ENCODE peak calls at places on chromosomes 2 and 18, in four cellular contexts. One of them, this sample, is unnamed.

GRCh38 chr2:80001704-80002103 is 302.8 kb downstream of the LRRTM1 start:
- DNase-seq in A549: no peak
- DNase-seq in RWPE2: no peak
- DNase-seq in thyroid gland: no peak
- DNase-seq in this sample: no peak

GRCh38 chr2:159476329-159476728 is 140.0 kb downstream of the BAZ2B start:
- DNase-seq in A549: no peak
- DNase-seq in RWPE2: no peak
- DNase-seq in thyroid gland: no peak
- DNase-seq in this sample: no peak

GRCh38 chr2:129004485-129004884 is 685.8 kb upstream of the HS6ST1 start:
- DNase-seq in A549: no peak
- DNase-seq in RWPE2: no peak
- DNase-seq in thyroid gland: no peak
- DNase-seq in this sample: no peak

GRCh38 chr2:207540431-207540830 is 10.7 kb downstream of the CREB1 start:
- DNase-seq in A549: no peak
- DNase-seq in RWPE2: no peak
- DNase-seq in thyroid gland: no peak
- DNase-seq in this sample: no peak

GRCh38 chr2:169493360-169493759 is 14.1 kb downstream of the BBS5 start:
- DNase-seq in A549: no peak
- DNase-seq in RWPE2: no peak
- DNase-seq in thyroid gland: no peak
- DNase-seq in this sample: no peak

GRCh38 chr2:38181802-38182517 is 106.0 kb upstream of the CYP1B1 start:
- DNase-seq in A549: no peak
- DNase-seq in RWPE2: no peak
- DNase-seq in thyroid gland: no peak
- DNase-seq in this sample: no peak

GRCh38 chr2:126444511-126444910 is 211.4 kb upstream of the GYPC start:
- DNase-seq in A549: no peak
- DNase-seq in RWPE2: no peak
- DNase-seq in thyroid gland: no peak
- DNase-seq in this sample: no peak

GRCh38 chr2:180657054-180657453 is 323.4 kb upstream of the UBE2E3 start:
- DNase-seq in A549: peak; percentile 42
- DNase-seq in RWPE2: no peak
- DNase-seq in thyroid gland: no peak
- DNase-seq in this sample: no peak

GRCh38 chr2:158726906-158727592 is 68.1 kb upstream of the DAPL1 start:
- DNase-seq in A549: no peak
- DNase-seq in RWPE2: no peak
- DNase-seq in thyroid gland: no peak
- DNase-seq in this sample: no peak

GRCh38 chr2:216632952-216633615 is at the start of gene IGFBP2:
- DNase-seq in A549: peak; percentile 66
- DNase-seq in RWPE2: peak; percentile 65
- DNase-seq in thyroid gland: peak; percentile 25
- DNase-seq in this sample: peak; percentile 66

GRCh38 chr2:12488365-12488972 is 228.3 kb upstream of the TRIB2 start:
- DNase-seq in A549: no peak
- DNase-seq in RWPE2: no peak
- DNase-seq in thyroid gland: no peak
- DNase-seq in this sample: no peak

GRCh38 chr2:232239956-232240681 is 138.4 kb upstream of the ALPP start:
- DNase-seq in A549: no peak
- DNase-seq in RWPE2: no peak
- DNase-seq in thyroid gland: no peak
- DNase-seq in this sample: no peak

GRCh38 chr2:11333431-11334183 is 10.8 kb downstream of the ROCK2 start:
- DNase-seq in A549: no peak
- DNase-seq in RWPE2: no peak
- DNase-seq in thyroid gland: no peak
- DNase-seq in this sample: no peak

GRCh38 chr2:191569025-191569424 is 108.9 kb upstream of the NABP1 start:
- DNase-seq in A549: peak; percentile 18
- DNase-seq in RWPE2: no peak
- DNase-seq in thyroid gland: no peak
- DNase-seq in this sample: no peak

GRCh38 chr18:28161608-28162599 is 15.0 kb downstream of the CDH2 start:
- DNase-seq in A549: peak; percentile 13
- DNase-seq in RWPE2: no peak
- DNase-seq in thyroid gland: peak; percentile 14
- DNase-seq in this sample: no peak

GRCh38 chr18:28163201-28163778 is 13.6 kb downstream of the CDH2 start:
- DNase-seq in A549: no peak
- DNase-seq in RWPE2: no peak
- DNase-seq in thyroid gland: no peak
- DNase-seq in this sample: no peak

GRCh38 chr18:28153485-28154065 is 23.4 kb downstream of the CDH2 start:
- DNase-seq in A549: no peak
- DNase-seq in RWPE2: no peak
- DNase-seq in thyroid gland: no peak
- DNase-seq in this sample: no peak

GRCh38 chr18:28159055-28159454 is 17.9 kb downstream of the CDH2 start:
- DNase-seq in A549: no peak
- DNase-seq in RWPE2: no peak
- DNase-seq in thyroid gland: no peak
- DNase-seq in this sample: no peak

GRCh38 chr18:28158083-28158581 is 18.8 kb downstream of the CDH2 start:
- DNase-seq in A549: no peak
- DNase-seq in RWPE2: no peak
- DNase-seq in thyroid gland: no peak
- DNase-seq in this sample: no peak
- H3K4me3 ChIP-seq in A549: no peak overlapping the region
- H3K4me3 ChIP-seq in RWPE2: no peak overlapping the region
- H3K4me3 ChIP-seq in thyroid gland: no peak overlapping the region
- H3K4me3 ChIP-seq in this sample: no peak overlapping the region

DNA sequence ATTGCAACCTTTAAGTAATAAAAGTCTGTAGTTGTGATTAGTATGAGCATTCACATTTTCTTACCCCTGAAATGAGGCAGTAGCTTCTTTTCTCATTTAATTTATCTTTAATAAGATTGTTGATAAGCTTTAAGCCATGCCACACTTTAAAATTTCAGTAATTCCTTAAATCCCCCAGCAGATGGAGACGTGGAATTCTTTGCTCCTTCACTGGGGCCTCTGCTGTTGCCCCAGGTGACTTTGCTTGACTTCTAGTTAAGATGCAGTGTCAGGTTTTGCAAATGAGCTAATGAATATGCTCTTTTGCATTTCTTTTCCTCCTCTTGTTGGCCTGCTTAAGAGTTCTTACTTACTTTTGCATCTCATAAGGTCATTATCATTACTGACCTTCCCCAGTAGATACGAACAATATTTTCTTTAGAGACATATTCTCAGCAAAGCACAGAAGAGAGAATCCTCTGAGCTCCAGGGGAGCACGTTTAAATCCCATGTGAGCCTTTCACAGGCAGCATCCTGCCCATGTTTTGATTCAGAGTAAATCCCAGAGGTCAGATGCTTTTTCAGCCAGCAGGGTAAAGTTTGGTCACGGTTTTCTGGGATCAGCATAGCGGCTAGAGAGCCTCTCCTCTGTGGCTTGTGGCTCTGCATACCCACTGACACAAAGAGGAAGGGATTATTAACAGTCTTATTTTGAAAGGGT is 222.9 kb downstream of the PTPRM start:
- DNase-seq in A549: peak; percentile 63
- DNase-seq in RWPE2: no peak
- DNase-seq in thyroid gland: peak; percentile 53
- DNase-seq in this sample: no peak
- TF ChIP-seq CTCF in A549: peak; percentile 56
- TF ChIP-seq CTCF in RWPE2: peak; percentile 79
- TF ChIP-seq CTCF in thyroid gland: no peak
- TF ChIP-seq CTCF in this sample: peak; percentile 37

GRCh38 chr2:120797421-120798289 is 62.0 kb downstream of the GLI2 start:
- DNase-seq in A549: no peak
- DNase-seq in RWPE2: no peak
- DNase-seq in thyroid gland: no peak
- DNase-seq in this sample: no peak
- H3K4me3 ChIP-seq in A549: no peak overlapping the region
- H3K4me3 ChIP-seq in RWPE2: no peak overlapping the region
- H3K4me3 ChIP-seq in thyroid gland: no peak overlapping the region
- H3K4me3 ChIP-seq in this sample: no peak overlapping the region

GRCh38 chr18:80167331-80167730 is 58.3 kb downstream of the ADNP2 start:
- DNase-seq in A549: no peak
- DNase-seq in RWPE2: no peak
- DNase-seq in thyroid gland: no peak
- DNase-seq in this sample: no peak
- TF ChIP-seq CTCF in A549: no peak
- TF ChIP-seq CTCF in RWPE2: no peak
- TF ChIP-seq CTCF in thyroid gland: no peak
- TF ChIP-seq CTCF in this sample: no peak

GRCh38 chr2:86275384-86275799 is 62.0 kb downstream of the REEP1 start:
- DNase-seq in A549: no peak
- DNase-seq in RWPE2: no peak
- DNase-seq in thyroid gland: no peak
- DNase-seq in this sample: no peak
- H3K4me3 ChIP-seq in A549: no peak overlapping the region
- H3K4me3 ChIP-seq in RWPE2: no peak overlapping the region
- H3K4me3 ChIP-seq in thyroid gland: no peak overlapping the region
- H3K4me3 ChIP-seq in this sample: no peak overlapping the region

GRCh38 chr2:139354518-139354917 is 574.3 kb upstream of the NXPH2 start:
- DNase-seq in A549: no peak
- DNase-seq in RWPE2: no peak
- DNase-seq in thyroid gland: no peak
- DNase-seq in this sample: no peak

GRCh38 chr2:139365189-139365588 is 585.0 kb upstream of the NXPH2 start:
- DNase-seq in A549: no peak
- DNase-seq in RWPE2: no peak
- DNase-seq in thyroid gland: no peak
- DNase-seq in this sample: no peak

GRCh38 chr2:139360654-139361053 is 580.5 kb upstream of the NXPH2 start:
- DNase-seq in A549: no peak
- DNase-seq in RWPE2: no peak
- DNase-seq in thyroid gland: no peak
- DNase-seq in this sample: no peak

GRCh38 chr2:139353874-139354273 is 573.7 kb upstream of the NXPH2 start:
- DNase-seq in A549: no peak
- DNase-seq in RWPE2: no peak
- DNase-seq in thyroid gland: no peak
- DNase-seq in this sample: peak; percentile 10

DNA sequence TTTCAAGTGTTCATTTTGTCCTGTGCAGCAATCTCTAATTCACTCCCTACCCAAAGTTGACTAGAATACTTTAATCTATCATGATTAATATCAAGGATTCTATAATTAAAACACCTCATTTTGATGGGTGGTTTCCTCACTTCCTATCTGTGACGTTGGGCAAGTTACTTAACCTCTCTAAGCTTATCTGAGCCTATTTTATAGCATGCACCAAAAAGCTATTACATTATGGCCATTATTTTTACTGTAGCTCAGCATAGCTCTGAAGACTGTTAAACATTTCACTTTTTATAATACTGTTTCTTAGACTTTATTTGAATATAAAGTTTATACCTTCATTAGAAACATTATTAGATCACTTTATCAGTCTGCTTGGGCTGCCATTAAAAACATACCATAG is 579.6 kb upstream of the NXPH2 start:
- DNase-seq in A549: no peak
- DNase-seq in RWPE2: no peak
- DNase-seq in thyroid gland: no peak
- DNase-seq in this sample: no peak
- TF ChIP-seq CTCF in A549: no peak
- TF ChIP-seq CTCF in RWPE2: no peak
- TF ChIP-seq CTCF in thyroid gland: no peak
- TF ChIP-seq CTCF in this sample: no peak

GRCh38 chr2:42049411-42050349 is 1.9 kb downstream of the PKDCC start:
- DNase-seq in A549: no peak
- DNase-seq in RWPE2: no peak
- DNase-seq in thyroid gland: peak; percentile 26
- DNase-seq in this sample: no peak

GRCh38 chr2:42048318-42049251 is 764 bp downstream of the PKDCC start:
- DNase-seq in A549: no peak
- DNase-seq in RWPE2: no peak
- DNase-seq in thyroid gland: peak; percentile 28
- DNase-seq in this sample: peak; percentile 42

GRCh38 chr2:42046819-42047487 is 868 bp upstream of the PKDCC start:
- DNase-seq in A549: no peak
- DNase-seq in RWPE2: no peak
- DNase-seq in thyroid gland: no peak
- DNase-seq in this sample: no peak

GRCh38 chr2:42045956-42046748 is 1.7 kb upstream of the PKDCC start:
- DNase-seq in A549: no peak
- DNase-seq in RWPE2: no peak
- DNase-seq in thyroid gland: no peak
- DNase-seq in this sample: no peak

DNA sequence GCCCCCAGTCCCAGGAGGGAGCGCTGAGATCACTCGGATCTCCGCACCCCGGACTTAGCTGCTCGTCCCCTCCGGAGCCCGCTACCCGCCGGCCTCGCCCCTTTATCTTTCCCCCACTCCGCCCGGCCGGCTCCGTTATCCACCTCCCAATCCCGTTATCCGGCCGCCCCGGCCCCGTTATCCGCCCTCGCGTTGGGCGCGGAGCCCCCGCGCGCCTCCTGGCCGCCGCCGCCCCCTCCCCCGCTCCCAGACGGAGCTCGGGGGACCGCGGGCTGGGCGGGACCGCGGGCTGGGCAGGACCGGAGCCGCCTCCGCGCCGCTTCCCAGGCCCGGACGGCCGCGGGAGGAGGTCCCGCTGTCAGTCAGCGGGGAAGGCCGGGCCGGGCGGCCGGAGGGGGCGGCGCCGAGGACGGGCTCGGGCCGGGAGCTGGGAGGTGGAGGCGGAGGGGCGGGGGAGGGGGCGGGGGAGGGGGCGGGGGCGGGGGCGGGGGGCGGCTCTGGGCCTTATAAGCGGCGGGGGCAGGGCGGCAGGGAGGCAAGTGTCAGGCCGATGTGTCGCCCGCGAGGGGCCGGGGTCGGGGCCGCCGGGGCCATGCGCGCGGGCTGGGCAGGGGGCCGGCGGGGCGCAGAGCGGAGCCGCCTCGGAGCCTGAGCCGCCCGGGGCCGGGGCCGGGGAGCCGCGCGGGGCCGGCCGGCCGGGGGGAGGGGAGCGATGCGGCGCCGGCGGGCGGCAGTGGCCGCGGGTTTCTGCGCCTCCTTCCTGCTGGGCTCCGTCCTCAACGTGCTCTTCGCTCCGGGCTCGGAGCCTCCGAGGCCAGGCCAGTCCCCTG is at the start of gene PKDCC:
- DNase-seq in A549: peak; percentile 84
- DNase-seq in RWPE2: no peak
- DNase-seq in thyroid gland: peak; percentile 82
- DNase-seq in this sample: peak; percentile 81
- H3K4me3 ChIP-seq in A549: peak within 1 kb of the TSS; percentile 63
- H3K4me3 ChIP-seq in RWPE2: peak within 1 kb of the TSS; percentile 50
- H3K4me3 ChIP-seq in thyroid gland: peak within 1 kb of the TSS; percentile 75
- H3K4me3 ChIP-seq in this sample: peak within 1 kb of the TSS; percentile 39

GRCh38 chr2:233698740-233699139 is 6.0 kb downstream of the UGT1A6 start:
- DNase-seq in A549: peak; percentile 56
- DNase-seq in RWPE2: no peak
- DNase-seq in thyroid gland: no peak
- DNase-seq in this sample: no peak

GRCh38 chr2:233693963-233694362 is 1.3 kb downstream of the UGT1A6 start:
- DNase-seq in A549: no peak
- DNase-seq in RWPE2: no peak
- DNase-seq in thyroid gland: no peak
- DNase-seq in this sample: no peak

GRCh38 chr2:233700028-233700635 is 7.4 kb downstream of the UGT1A6 start:
- DNase-seq in A549: peak; percentile 98
- DNase-seq in RWPE2: no peak
- DNase-seq in thyroid gland: peak; percentile 75
- DNase-seq in this sample: peak; percentile 75

GRCh38 chr2:233699424-233700027 is 6.8 kb downstream of the UGT1A6 start:
- DNase-seq in A549: no peak
- DNase-seq in RWPE2: no peak
- DNase-seq in thyroid gland: no peak
- DNase-seq in this sample: no peak
- TF ChIP-seq CTCF in A549: no peak
- TF ChIP-seq CTCF in RWPE2: no peak
- TF ChIP-seq CTCF in thyroid gland: no peak
- TF ChIP-seq CTCF in this sample: no peak